ENCODE peak calls at places on chromosomes 4 and X, in four cellular contexts. W, P, U and L are unnamed samples.

GRCh38 chr4:126207892-126208291 is 893.1 kb downstream of the FAT4 start:
- DNase-seq in W (no peak), P (no peak), U (no peak), L (no peak)

GRCh38 chr4:90293320-90293719 is 166.1 kb downstream of the CCSER1 start:
- DNase-seq in W (no peak), P (no peak), U (no peak), L (no peak)

GRCh38 chr4:61556277-61556676 is 356.2 kb downstream of the ADGRL3 start:
- DNase-seq in W (no peak), P (no peak), U (peak), L (no peak)

GRCh38 chr4:177047070-177047850 is 254.5 kb upstream of the VEGFC start:
- DNase-seq in W (peak), P (peak), U (peak), L (peak)

GRCh38 chr4:18397681-18398080 is 376.1 kb upstream of the LCORL start:
- DNase-seq in W (no peak), P (no peak), U (no peak), L (no peak)

GRCh38 chrX:40146471-40147398 is 49.0 kb upstream of the BCOR start:
- DNase-seq in W (no peak), P (peak), U (no peak), L (peak)

GRCh38 chr4:53716471-53717063 is 125.3 kb upstream of the LNX1 start:
- DNase-seq in W (no peak), P (no peak), U (no peak), L (no peak)

GRCh38 chr4:137394000-137394399 is 138.3 kb downstream of the PCDH18 start:
- DNase-seq in W (no peak), P (no peak), U (no peak), L (no peak)

GRCh38 chrX:40151211-40152172 is 53.7 kb upstream of the BCOR start:
- DNase-seq in W (no peak), P (no peak), U (no peak), L (peak)

GRCh38 chr4:139619644-139620043 is 46.0 kb upstream of the MGST2 start:
- DNase-seq in W (no peak), P (no peak), U (peak), L (no peak)

GRCh38 chrX:74179071-74179470 is 124.9 kb upstream of the ZCCHC13 start:
- DNase-seq in W (no peak), P (no peak), U (peak), L (no peak)

GRCh38 chr4:87896020-87896621 is 63.4 kb downstream of the MEPE start:
- DNase-seq in W (no peak), P (no peak), U (peak), L (no peak)

GRCh38 chr4:1604181-1604705 is 79.9 kb downstream of the FAM53A start:
- DNase-seq in W (peak), P (no peak), U (no peak), L (no peak)

GRCh38 chr4:80058740-80059139 is 14.3 kb downstream of the ANTXR2 start:
- DNase-seq in W (no peak), P (no peak), U (no peak), L (no peak)

GRCh38 chr4:173413043-173413442 is 14.1 kb upstream of the SCRG1 start:
- DNase-seq in W (no peak), P (no peak), U (no peak), L (no peak)

GRCh38 chrX:47221756-47222155 is 3.3 kb downstream of the CDK16 start:
- DNase-seq in W (no peak), P (no peak), U (no peak), L (no peak)

GRCh38 chr4:163077611-163078010 is 89.1 kb downstream of the NAF1 start:
- DNase-seq in W (no peak), P (no peak), U (no peak), L (no peak)

GRCh38 chr4:176187610-176188009 is 7.8 kb downstream of the SPATA4 start:
- DNase-seq in W (no peak), P (no peak), U (peak), L (no peak)

GRCh38 chr4:151797131-151797530 is 36.3 kb upstream of the GATB start:
- DNase-seq in W (no peak), P (no peak), U (no peak), L (no peak)

GRCh38 chrX:104565791-104566687 is at the start of gene IL1RAPL2:
- DNase-seq in W (peak), P (peak), U (peak), L (peak)

GRCh38 chrX:2500681-2501151 is at the start of the genes DHRSX and ZBED1:
- DNase-seq in W (peak), P (peak), U (no peak), L (peak)

GRCh38 chr4:138053601-138054322 is 188.4 kb downstream of the SLC7A11 start:
- DNase-seq in W (no peak), P (peak), U (no peak), L (no peak)

GRCh38 chrX:148500428-148501120 is at the start of gene AFF2:
- DNase-seq in W (no peak), P (peak), U (no peak), L (peak)

GRCh38 chr4:1644906-1645657 is 39.0 kb downstream of the FAM53A start:
- DNase-seq in W (no peak), P (peak), U (no peak), L (no peak)

GRCh38 chrX:7242613-7243012 is 94.7 kb upstream of the PUDP start:
- DNase-seq in W (no peak), P (no peak), U (no peak), L (no peak)

GRCh38 chr4:5940470-5941203 is 47.8 kb upstream of the CRMP1 start:
- DNase-seq in W (no peak), P (no peak), U (peak), L (no peak)

GRCh38 chr4:96677499-96677898 is 837.6 kb downstream of the PDHA2 start:
- DNase-seq in W (no peak), P (no peak), U (no peak), L (no peak)

GRCh38 chrX:45517090-45517973 is 316.7 kb upstream of the DIPK2B start:
- DNase-seq in W (no peak), P (no peak), U (peak), L (no peak)

DNA sequence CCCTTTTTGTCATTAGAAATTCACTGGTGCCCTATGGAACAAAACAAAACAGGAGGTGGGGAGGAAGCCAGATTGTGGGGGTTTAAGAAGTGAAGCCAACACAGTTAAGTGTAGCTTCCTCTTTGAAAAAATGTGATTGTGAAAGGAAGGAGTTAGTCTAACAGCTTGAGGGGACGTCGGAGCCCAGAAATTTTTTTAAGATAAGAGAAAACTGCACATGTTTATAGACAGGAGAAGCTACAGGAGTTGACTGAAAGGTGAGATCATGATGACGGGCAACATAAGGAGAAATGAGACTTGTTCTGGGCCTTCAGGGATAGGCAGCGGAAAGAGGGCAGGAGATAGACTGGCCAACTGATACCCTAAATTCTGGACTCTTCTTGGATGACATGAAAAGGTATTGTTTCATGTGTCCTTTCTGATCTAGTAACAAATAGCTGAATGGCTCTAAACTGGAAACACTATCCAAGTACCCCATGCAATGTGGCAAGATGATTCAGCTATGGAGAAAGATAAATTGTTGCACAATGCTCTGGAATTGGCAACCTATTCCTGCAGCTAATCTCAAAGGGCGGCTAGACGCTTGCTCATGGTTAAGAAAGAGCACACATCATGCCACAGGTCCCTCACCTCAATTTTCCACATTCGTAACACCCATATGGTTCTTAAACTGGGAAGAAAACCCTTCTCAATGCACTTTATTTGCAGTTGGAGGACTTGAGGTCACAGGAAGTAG is 3.7 kb upstream of the HDAC8 start:
- DNase-seq in W (no peak), P (no peak), U (peak), L (no peak)
- TF ChIP-seq FOXJ3 in W (no peak), P (no peak), U (no peak), L (no peak)

DNA sequence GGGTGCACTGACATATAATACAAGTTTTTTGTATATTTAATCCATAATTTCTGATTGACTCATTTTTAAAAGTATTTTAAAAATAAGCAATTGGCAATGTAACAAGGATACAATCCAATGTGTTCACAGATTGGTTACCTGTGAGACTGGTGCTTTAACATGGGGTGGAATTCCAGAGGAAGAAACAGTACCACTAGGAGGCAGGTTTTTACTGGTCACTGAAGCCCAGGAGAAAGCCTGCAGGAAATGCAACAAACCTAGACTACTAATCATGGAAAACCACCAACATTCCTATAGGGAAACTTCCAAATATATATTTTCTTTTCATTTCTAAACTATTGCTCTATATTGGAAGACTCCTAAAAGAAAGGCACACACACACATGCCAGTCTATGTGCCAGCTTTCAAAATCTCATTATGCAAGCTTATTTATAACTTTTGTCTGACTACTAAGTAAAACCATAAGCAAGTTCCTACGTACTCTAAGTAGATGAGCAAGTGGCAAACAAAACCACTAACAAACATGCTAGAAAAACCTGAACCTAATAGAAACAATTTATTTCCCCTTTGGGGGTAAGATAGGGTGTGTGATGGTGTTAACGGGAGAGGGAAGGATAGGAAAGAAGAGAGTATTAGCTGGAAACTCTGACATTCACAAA is 19.2 kb downstream of the G3BP2 start:
- DNase-seq in W (no peak), P (peak), U (peak), L (no peak)
- TF ChIP-seq FOXJ3 in W (no peak), P (no peak), U (no peak), L (no peak)

GRCh38 chr4:47386146-47386545 is 77.4 kb downstream of the COMMD8 start:
- DNase-seq in W (no peak), P (no peak), U (no peak), L (no peak)
- TF ChIP-seq FOXJ3 in W (no peak), P (no peak), U (no peak), L (no peak)

GRCh38 chr4:113574636-113575103 is 186.9 kb downstream of the CAMK2D start:
- DNase-seq in W (no peak), P (no peak), U (no peak), L (no peak)
- TF ChIP-seq FOXJ3 in W (no peak), P (no peak), U (no peak), L (no peak)

GRCh38 chrX:139766545-139766983 is 58.6 kb upstream of the MCF2 start:
- DNase-seq in W (no peak), P (no peak), U (no peak), L (no peak)
- TF ChIP-seq FOXJ3 in W (no peak), P (no peak), U (no peak), L (no peak)

DNA sequence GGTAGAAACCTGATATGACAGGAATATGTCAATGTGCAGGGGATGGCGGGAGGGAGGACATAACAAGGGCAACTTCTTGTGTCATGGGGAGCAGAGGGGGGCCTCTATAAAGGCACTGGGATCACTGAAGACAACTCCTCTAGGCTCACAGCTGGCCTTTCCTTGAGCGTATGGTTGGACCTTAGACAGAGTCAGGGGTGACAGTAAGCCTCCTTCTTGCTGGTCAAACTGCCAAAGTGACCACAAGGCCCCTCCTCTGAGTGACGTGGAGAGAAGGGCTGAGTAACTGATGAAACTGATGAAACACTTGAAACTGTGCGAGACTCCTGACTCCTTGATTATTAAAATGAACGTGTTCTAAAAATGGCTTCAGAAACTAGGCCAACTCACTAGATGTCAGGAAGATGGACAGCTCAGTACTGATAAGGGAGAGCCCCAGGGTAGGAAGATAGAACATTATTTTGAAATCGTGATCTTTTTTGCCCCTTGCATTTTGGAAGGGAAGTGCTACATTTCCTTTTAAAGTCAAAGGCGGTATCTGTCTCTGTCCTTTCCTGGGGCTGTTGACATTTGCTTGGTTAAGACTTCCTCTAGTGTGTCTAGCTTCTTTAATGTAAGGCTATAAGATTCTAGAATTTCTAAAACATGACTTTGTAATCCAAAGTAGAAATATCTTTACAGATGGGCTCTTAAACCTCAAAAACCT is 1.6 kb downstream of the RAB33A start:
- DNase-seq in W (peak), P (no peak), U (no peak), L (no peak)
- TF ChIP-seq FOXJ3 in W (no peak), P (no peak), U (no peak), L (no peak)

GRCh38 chr4:186669159-186669720 is 54.4 kb downstream of the FAT1 start:
- DNase-seq in W (no peak), P (peak), U (peak), L (peak)

GRCh38 chr4:186666252-186666651 is 57.4 kb downstream of the FAT1 start:
- DNase-seq in W (no peak), P (no peak), U (no peak), L (no peak)

GRCh38 chr4:186669735-186670134 is 53.9 kb downstream of the FAT1 start:
- DNase-seq in W (no peak), P (no peak), U (no peak), L (no peak)

GRCh38 chr4:186666750-186667149 is 56.9 kb downstream of the FAT1 start:
- DNase-seq in W (no peak), P (no peak), U (no peak), L (no peak)
- TF ChIP-seq FOXJ3 in W (no peak), P (no peak), U (no peak), L (no peak)

GRCh38 chr4:109981936-109982335 is 69.3 kb downstream of the EGF start:
- DNase-seq in W (no peak), P (no peak), U (no peak), L (no peak)

GRCh38 chr4:109989044-109989443 is 76.4 kb downstream of the EGF start:
- DNase-seq in W (no peak), P (no peak), U (no peak), L (no peak)

GRCh38 chr4:109989618-109990017 is 76.9 kb downstream of the EGF start:
- DNase-seq in W (no peak), P (no peak), U (no peak), L (no peak)

GRCh38 chr4:109982521-109982920 is 69.8 kb downstream of the EGF start:
- DNase-seq in W (no peak), P (no peak), U (no peak), L (no peak)

DNA sequence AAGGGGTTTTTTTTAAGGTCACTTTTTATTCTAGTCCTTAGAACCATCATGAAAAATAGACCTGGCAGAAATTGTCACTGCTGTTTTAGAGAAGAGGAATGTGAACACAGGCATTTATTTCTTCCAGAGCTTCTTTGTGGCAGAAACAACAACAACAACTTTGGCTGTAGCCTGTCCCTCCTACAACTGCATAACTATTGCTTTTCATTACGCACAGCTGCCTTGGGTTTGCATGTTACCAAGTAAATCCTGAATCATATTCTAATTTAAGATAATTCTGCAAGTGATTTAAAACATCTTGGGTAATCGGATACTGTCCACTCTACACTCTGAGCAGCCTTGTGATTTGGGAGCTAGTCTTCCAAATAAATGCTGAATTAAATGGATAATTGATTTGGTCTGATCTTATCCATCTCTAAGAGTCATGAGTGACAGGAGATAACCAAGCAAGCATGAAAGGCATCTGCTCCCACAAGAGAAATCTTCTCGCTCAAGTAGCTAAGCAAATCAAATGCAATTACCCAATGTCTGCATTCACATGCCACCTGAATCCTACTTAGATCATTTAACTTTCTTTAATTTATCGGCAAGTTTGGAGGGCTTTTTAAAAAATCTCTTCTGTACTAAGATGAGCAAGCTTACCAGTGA is 73.4 kb downstream of the EGF start:
- DNase-seq in W (no peak), P (no peak), U (no peak), L (no peak)
- TF ChIP-seq FOXJ3 in W (no peak), P (no peak), U (no peak), L (no peak)